ENCODE peak calls at places on chromosomes 1 and 21, in eight cellular contexts. One of them, this sample, is unnamed.

GRCh38 chr1:201212056-201212455 is 21.4 kb downstream of the IGFN1 start:
- DNase-seq in heart left ventricle: no peak
- DNase-seq in adrenal gland: no peak
- DNase-seq in left lung: peak
- DNase-seq in NB4: no peak
- DNase-seq in coronary artery: no peak
- DNase-seq in mucosa of descending colon: no peak
- DNase-seq in fibroblast of villous mesenchyme: no peak
- DNase-seq in this sample: no peak

GRCh38 chr1:150876111-150876434 is 326 bp downstream of the ARNT start:
- DNase-seq in mucosa of descending colon: no peak
- DNase-seq in coronary artery: no peak
- DNase-seq in adrenal gland: peak
- DNase-seq in NB4: no peak
- DNase-seq in fibroblast of villous mesenchyme: peak
- DNase-seq in left lung: no peak
- DNase-seq in heart left ventricle: no peak
- DNase-seq in this sample: peak

GRCh38 chr1:161913482-161914140 is 110.1 kb downstream of the OLFML2B start:
- DNase-seq in mucosa of descending colon: no peak
- DNase-seq in coronary artery: no peak
- DNase-seq in heart left ventricle: no peak
- DNase-seq in fibroblast of villous mesenchyme: no peak
- DNase-seq in NB4: no peak
- DNase-seq in left lung: no peak
- DNase-seq in adrenal gland: no peak
- DNase-seq in this sample: peak

GRCh38 chr21:45887121-45887611 is 94.4 kb upstream of the COL6A1 start:
- DNase-seq in coronary artery: no peak
- DNase-seq in fibroblast of villous mesenchyme: peak
- DNase-seq in left lung: no peak
- DNase-seq in heart left ventricle: no peak
- DNase-seq in mucosa of descending colon: peak
- DNase-seq in NB4: no peak
- DNase-seq in adrenal gland: no peak
- DNase-seq in this sample: peak

GRCh38 chr1:160987359-160988062 is 32.9 kb upstream of the ITLN2 start:
- DNase-seq in mucosa of descending colon: no peak
- DNase-seq in heart left ventricle: no peak
- DNase-seq in left lung: no peak
- DNase-seq in coronary artery: no peak
- DNase-seq in adrenal gland: no peak
- DNase-seq in NB4: no peak
- DNase-seq in fibroblast of villous mesenchyme: no peak
- DNase-seq in this sample: no peak

GRCh38 chr1:207049974-207050391 is 1.0 kb downstream of the YOD1 start:
- DNase-seq in heart left ventricle: no peak
- DNase-seq in fibroblast of villous mesenchyme: peak
- DNase-seq in mucosa of descending colon: no peak
- DNase-seq in adrenal gland: peak
- DNase-seq in NB4: peak
- DNase-seq in left lung: no peak
- DNase-seq in coronary artery: no peak
- DNase-seq in this sample: peak

GRCh38 chr1:229563241-229563640 is 4.7 kb upstream of the ABCB10 start:
- DNase-seq in coronary artery: no peak
- DNase-seq in left lung: no peak
- DNase-seq in NB4: no peak
- DNase-seq in fibroblast of villous mesenchyme: no peak
- DNase-seq in adrenal gland: no peak
- DNase-seq in heart left ventricle: no peak
- DNase-seq in mucosa of descending colon: no peak
- DNase-seq in this sample: no peak

GRCh38 chr1:235999259-235999925 is 65.5 kb downstream of the NID1 start:
- DNase-seq in coronary artery: peak
- DNase-seq in NB4: peak
- DNase-seq in heart left ventricle: peak
- DNase-seq in mucosa of descending colon: no peak
- DNase-seq in left lung: no peak
- DNase-seq in adrenal gland: no peak
- DNase-seq in fibroblast of villous mesenchyme: peak
- DNase-seq in this sample: peak

GRCh38 chr1:174118726-174119125 is 40.6 kb upstream of the RABGAP1L start:
- DNase-seq in mucosa of descending colon: no peak
- DNase-seq in coronary artery: no peak
- DNase-seq in heart left ventricle: no peak
- DNase-seq in fibroblast of villous mesenchyme: no peak
- DNase-seq in left lung: no peak
- DNase-seq in adrenal gland: no peak
- DNase-seq in NB4: no peak
- DNase-seq in this sample: no peak

GRCh38 chr1:74193908-74194307 is 4.1 kb downstream of the LRRIQ3 start:
- DNase-seq in left lung: no peak
- DNase-seq in mucosa of descending colon: no peak
- DNase-seq in adrenal gland: peak
- DNase-seq in NB4: no peak
- DNase-seq in fibroblast of villous mesenchyme: peak
- DNase-seq in coronary artery: no peak
- DNase-seq in heart left ventricle: no peak
- DNase-seq in this sample: peak

GRCh38 chr1:26212726-26213125 is 21.3 kb upstream of the CEP85 start:
- DNase-seq in mucosa of descending colon: no peak
- DNase-seq in coronary artery: no peak
- DNase-seq in adrenal gland: no peak
- DNase-seq in NB4: no peak
- DNase-seq in heart left ventricle: no peak
- DNase-seq in fibroblast of villous mesenchyme: no peak
- DNase-seq in left lung: no peak
- DNase-seq in this sample: no peak

GRCh38 chr1:15152318-15153183 is 996 bp upstream of the TMEM51 start:
- DNase-seq in NB4: peak
- DNase-seq in mucosa of descending colon: peak
- DNase-seq in fibroblast of villous mesenchyme: peak
- DNase-seq in left lung: peak
- DNase-seq in adrenal gland: peak
- DNase-seq in heart left ventricle: peak
- DNase-seq in coronary artery: peak
- DNase-seq in this sample: peak

GRCh38 chr1:30450148-30450817 is 273.1 kb downstream of the MATN1 start:
- DNase-seq in left lung: no peak
- DNase-seq in heart left ventricle: no peak
- DNase-seq in coronary artery: no peak
- DNase-seq in mucosa of descending colon: no peak
- DNase-seq in fibroblast of villous mesenchyme: no peak
- DNase-seq in adrenal gland: no peak
- DNase-seq in NB4: no peak
- DNase-seq in this sample: no peak

GRCh38 chr1:2215329-2215728 is 12.8 kb upstream of the SKI start:
- DNase-seq in adrenal gland: no peak
- DNase-seq in mucosa of descending colon: no peak
- DNase-seq in NB4: no peak
- DNase-seq in heart left ventricle: peak
- DNase-seq in fibroblast of villous mesenchyme: no peak
- DNase-seq in left lung: no peak
- DNase-seq in coronary artery: no peak
- DNase-seq in this sample: no peak

GRCh38 chr1:94027735-94028515 is 93.0 kb downstream of the ABCA4 start:
- DNase-seq in adrenal gland: no peak
- DNase-seq in coronary artery: no peak
- DNase-seq in mucosa of descending colon: no peak
- DNase-seq in fibroblast of villous mesenchyme: no peak
- DNase-seq in left lung: no peak
- DNase-seq in heart left ventricle: no peak
- DNase-seq in NB4: no peak
- DNase-seq in this sample: no peak

GRCh38 chr1:228306275-228307217 is 98.7 kb downstream of the OBSCN start:
- DNase-seq in adrenal gland: no peak
- DNase-seq in coronary artery: peak
- DNase-seq in heart left ventricle: peak
- DNase-seq in NB4: no peak
- DNase-seq in fibroblast of villous mesenchyme: no peak
- DNase-seq in left lung: peak
- DNase-seq in mucosa of descending colon: no peak
- DNase-seq in this sample: no peak

GRCh38 chr1:59214764-59215208 is 82.1 kb upstream of the FGGY start:
- DNase-seq in fibroblast of villous mesenchyme: peak
- DNase-seq in heart left ventricle: no peak
- DNase-seq in coronary artery: no peak
- DNase-seq in mucosa of descending colon: peak
- DNase-seq in adrenal gland: no peak
- DNase-seq in left lung: peak
- DNase-seq in NB4: no peak
- DNase-seq in this sample: peak

GRCh38 chr1:43975249-43975961 is 645 bp downstream of the ATP6V0B start:
- DNase-seq in fibroblast of villous mesenchyme: peak
- DNase-seq in mucosa of descending colon: peak
- DNase-seq in coronary artery: peak
- DNase-seq in NB4: peak
- DNase-seq in heart left ventricle: peak
- DNase-seq in left lung: peak
- DNase-seq in adrenal gland: peak
- DNase-seq in this sample: peak

GRCh38 chr21:45858180-45858579 is 123.4 kb upstream of the COL6A1 start:
- DNase-seq in left lung: no peak
- DNase-seq in NB4: no peak
- DNase-seq in mucosa of descending colon: no peak
- DNase-seq in heart left ventricle: no peak
- DNase-seq in adrenal gland: no peak
- DNase-seq in coronary artery: peak
- DNase-seq in fibroblast of villous mesenchyme: no peak
- DNase-seq in this sample: no peak

GRCh38 chr1:95370671-95370992 is 136.6 kb downstream of the RWDD3 start:
- DNase-seq in coronary artery: no peak
- DNase-seq in left lung: no peak
- DNase-seq in heart left ventricle: no peak
- DNase-seq in mucosa of descending colon: no peak
- DNase-seq in fibroblast of villous mesenchyme: no peak
- DNase-seq in adrenal gland: no peak
- DNase-seq in NB4: no peak
- DNase-seq in this sample: no peak

GRCh38 chr1:25817840-25818501 is 1.8 kb upstream of the MTFR1L start:
- DNase-seq in fibroblast of villous mesenchyme: no peak
- DNase-seq in NB4: no peak
- DNase-seq in heart left ventricle: no peak
- DNase-seq in mucosa of descending colon: no peak
- DNase-seq in left lung: peak
- DNase-seq in adrenal gland: no peak
- DNase-seq in coronary artery: no peak
- DNase-seq in this sample: no peak

GRCh38 chr1:209646558-209646957 is 5.7 kb downstream of the LAMB3 start:
- DNase-seq in adrenal gland: no peak
- DNase-seq in fibroblast of villous mesenchyme: no peak
- DNase-seq in NB4: no peak
- DNase-seq in coronary artery: no peak
- DNase-seq in left lung: no peak
- DNase-seq in mucosa of descending colon: no peak
- DNase-seq in heart left ventricle: no peak
- DNase-seq in this sample: peak

GRCh38 chr1:7810395-7810794 is 26.3 kb downstream of the PER3 start:
- DNase-seq in left lung: peak
- DNase-seq in heart left ventricle: no peak
- DNase-seq in mucosa of descending colon: no peak
- DNase-seq in coronary artery: no peak
- DNase-seq in fibroblast of villous mesenchyme: peak
- DNase-seq in adrenal gland: peak
- DNase-seq in NB4: peak
- DNase-seq in this sample: peak

GRCh38 chr1:47416319-47417128 is 439 bp downstream of the FOXE3 start:
- DNase-seq in NB4: no peak
- DNase-seq in fibroblast of villous mesenchyme: no peak
- DNase-seq in left lung: no peak
- DNase-seq in adrenal gland: no peak
- DNase-seq in coronary artery: no peak
- DNase-seq in heart left ventricle: no peak
- DNase-seq in mucosa of descending colon: peak
- DNase-seq in this sample: no peak
- H3K4me3 ChIP-seq in NB4: no peak
- H3K4me3 ChIP-seq in fibroblast of villous mesenchyme: peak
- H3K4me3 ChIP-seq in left lung: no peak
- H3K4me3 ChIP-seq in adrenal gland: peak
- H3K4me3 ChIP-seq in coronary artery: peak
- H3K4me3 ChIP-seq in heart left ventricle: no peak
- H3K4me3 ChIP-seq in mucosa of descending colon: no peak
- H3K4me3 ChIP-seq in this sample: peak

GRCh38 chr1:194102607-194103006 is 916.2 kb upstream of the B3GALT2 start:
- DNase-seq in mucosa of descending colon: no peak
- DNase-seq in adrenal gland: no peak
- DNase-seq in heart left ventricle: no peak
- DNase-seq in fibroblast of villous mesenchyme: no peak
- DNase-seq in coronary artery: no peak
- DNase-seq in NB4: peak
- DNase-seq in left lung: no peak
- DNase-seq in this sample: no peak
- TF ChIP-seq CTCF in mucosa of descending colon: no peak
- TF ChIP-seq CTCF in adrenal gland: peak
- TF ChIP-seq CTCF in heart left ventricle: peak
- TF ChIP-seq CTCF in fibroblast of villous mesenchyme: no peak
- TF ChIP-seq CTCF in coronary artery: no peak
- TF ChIP-seq CTCF in NB4: no peak
- TF ChIP-seq CTCF in left lung: no peak
- TF ChIP-seq CTCF in this sample: no peak

GRCh38 chr1:54186056-54186455 is 13.8 kb downstream of the CYB5RL start:
- DNase-seq in NB4: no peak
- DNase-seq in coronary artery: no peak
- DNase-seq in fibroblast of villous mesenchyme: no peak
- DNase-seq in adrenal gland: no peak
- DNase-seq in mucosa of descending colon: no peak
- DNase-seq in left lung: no peak
- DNase-seq in heart left ventricle: no peak
- DNase-seq in this sample: no peak
- H3K4me3 ChIP-seq in NB4: no peak
- H3K4me3 ChIP-seq in coronary artery: no peak
- H3K4me3 ChIP-seq in fibroblast of villous mesenchyme: no peak
- H3K4me3 ChIP-seq in adrenal gland: no peak
- H3K4me3 ChIP-seq in mucosa of descending colon: no peak
- H3K4me3 ChIP-seq in left lung: no peak
- H3K4me3 ChIP-seq in heart left ventricle: no peak
- H3K4me3 ChIP-seq in this sample: no peak

GRCh38 chr1:203799157-203799556 is 3.7 kb downstream of the ZBED6 start:
- DNase-seq in fibroblast of villous mesenchyme: no peak
- DNase-seq in coronary artery: no peak
- DNase-seq in heart left ventricle: no peak
- DNase-seq in NB4: no peak
- DNase-seq in adrenal gland: peak
- DNase-seq in mucosa of descending colon: no peak
- DNase-seq in left lung: no peak
- DNase-seq in this sample: peak

GRCh38 chr1:203800001-203800400 is 4.6 kb downstream of the ZBED6 start:
- DNase-seq in left lung: no peak
- DNase-seq in adrenal gland: no peak
- DNase-seq in fibroblast of villous mesenchyme: no peak
- DNase-seq in heart left ventricle: no peak
- DNase-seq in NB4: no peak
- DNase-seq in coronary artery: no peak
- DNase-seq in mucosa of descending colon: no peak
- DNase-seq in this sample: no peak

GRCh38 chr1:203796223-203796747 is 862 bp downstream of the ZBED6 start:
- DNase-seq in fibroblast of villous mesenchyme: peak
- DNase-seq in heart left ventricle: peak
- DNase-seq in coronary artery: no peak
- DNase-seq in mucosa of descending colon: no peak
- DNase-seq in NB4: peak
- DNase-seq in adrenal gland: peak
- DNase-seq in left lung: peak
- DNase-seq in this sample: peak

GRCh38 chr1:203797216-203797615 is 1.8 kb downstream of the ZBED6 start:
- DNase-seq in fibroblast of villous mesenchyme: no peak
- DNase-seq in left lung: no peak
- DNase-seq in NB4: no peak
- DNase-seq in mucosa of descending colon: no peak
- DNase-seq in coronary artery: no peak
- DNase-seq in heart left ventricle: no peak
- DNase-seq in adrenal gland: no peak
- DNase-seq in this sample: no peak

GRCh38 chr1:203797948-203798347 is 2.5 kb downstream of the ZBED6 start:
- DNase-seq in fibroblast of villous mesenchyme: peak
- DNase-seq in mucosa of descending colon: no peak
- DNase-seq in left lung: no peak
- DNase-seq in heart left ventricle: peak
- DNase-seq in NB4: no peak
- DNase-seq in coronary artery: no peak
- DNase-seq in adrenal gland: no peak
- DNase-seq in this sample: peak
- TF ChIP-seq CTCF in fibroblast of villous mesenchyme: no peak
- TF ChIP-seq CTCF in mucosa of descending colon: no peak
- TF ChIP-seq CTCF in left lung: no peak
- TF ChIP-seq CTCF in heart left ventricle: no peak
- TF ChIP-seq CTCF in NB4: no peak
- TF ChIP-seq CTCF in coronary artery: no peak
- TF ChIP-seq CTCF in adrenal gland: no peak
- TF ChIP-seq CTCF in this sample: no peak

This sample was measured in AG10803.